ENCODE peak calls at places on chromosome 13, in six cellular contexts. V, Z, X, F, W and Q are unnamed samples.

GRCh38 chr13:84776578-84776977 is 894.3 kb upstream of the SLITRK1 start:
- DNase-seq in F (no peak), W (no peak), V (no peak), X (no peak), Z (no peak), Q (no peak)

GRCh38 chr13:84137292-84137691 is 255.0 kb upstream of the SLITRK1 start:
- DNase-seq in V (no peak), W (no peak), Z (no peak), F (no peak), X (no peak), Q (peak)

GRCh38 chr13:85108356-85108755 is 690.9 kb downstream of the SLITRK6 start:
- DNase-seq in W (no peak), V (no peak), Z (no peak), X (peak), F (no peak), Q (no peak)

GRCh38 chr13:41587490-41587889 is 130.1 kb downstream of the RGCC start:
- DNase-seq in F (peak), X (no peak), V (no peak), Z (no peak), W (peak), Q (no peak)

GRCh38 chr13:36858285-36858684 is 39.3 kb downstream of the RFXAP start:
- DNase-seq in F (no peak), X (peak), V (no peak), Z (peak), W (no peak), Q (peak)

GRCh38 chr13:101211261-101211660 is 205.0 kb downstream of the NALCN start:
- DNase-seq in X (no peak), Z (peak), V (no peak), W (no peak), F (no peak), Q (no peak)

GRCh38 chr13:41652735-41653361 is 195.5 kb downstream of the RGCC start:
- DNase-seq in X (peak), V (peak), Z (peak), W (no peak), F (no peak), Q (peak)

GRCh38 chr13:48158290-48158689 is 63.4 kb upstream of the MED4 start:
- DNase-seq in F (no peak), W (no peak), Z (no peak), X (no peak), V (no peak), Q (no peak)

GRCh38 chr13:50198508-50198907 is 183.3 kb downstream of the KCNRG start:
- DNase-seq in Z (peak), W (no peak), F (no peak), X (no peak), V (no peak), Q (no peak)

GRCh38 chr13:33636955-33637670 is 180.8 kb upstream of the RFC3 start:
- DNase-seq in W (no peak), Z (peak), V (no peak), F (no peak), X (no peak), Q (no peak)

GRCh38 chr13:44303681-44304432 is 69.8 kb upstream of the SERP2 start:
- DNase-seq in Z (no peak), V (no peak), W (no peak), X (no peak), F (no peak), Q (no peak)

GRCh38 chr13:43145556-43145955 is 122.2 kb downstream of the DNAJC15 start:
- DNase-seq in V (no peak), Z (no peak), X (no peak), F (no peak), W (no peak), Q (no peak)

GRCh38 chr13:43140985-43141384 is 117.6 kb downstream of the DNAJC15 start:
- DNase-seq in W (no peak), V (no peak), Z (no peak), F (no peak), X (no peak), Q (no peak)

GRCh38 chr13:43136940-43137574 is 113.7 kb downstream of the DNAJC15 start:
- DNase-seq in W (no peak), V (no peak), X (no peak), F (no peak), Z (no peak), Q (no peak)

GRCh38 chr13:43143591-43143990 is 120.2 kb downstream of the DNAJC15 start:
- DNase-seq in V (no peak), F (no peak), Z (no peak), W (no peak), X (no peak), Q (no peak)

GRCh38 chr13:43141685-43142084 is 118.3 kb downstream of the DNAJC15 start:
- DNase-seq in X (no peak), Z (no peak), W (no peak), F (no peak), V (no peak), Q (no peak)
- H2BK120ac ChIP-seq in X (no peak), Z (no peak), W (no peak), F (no peak), V (no peak), Q (no peak)

GRCh38 chr13:94169783-94170513 is 309.5 kb downstream of the DCT start:
- DNase-seq in X (no peak), W (no peak), Z (no peak), V (no peak), F (no peak), Q (no peak)
- H2AFZ ChIP-seq in X (no peak), W (no peak), Z (no peak), V (peak), F (no peak), Q (no peak)

DNA sequence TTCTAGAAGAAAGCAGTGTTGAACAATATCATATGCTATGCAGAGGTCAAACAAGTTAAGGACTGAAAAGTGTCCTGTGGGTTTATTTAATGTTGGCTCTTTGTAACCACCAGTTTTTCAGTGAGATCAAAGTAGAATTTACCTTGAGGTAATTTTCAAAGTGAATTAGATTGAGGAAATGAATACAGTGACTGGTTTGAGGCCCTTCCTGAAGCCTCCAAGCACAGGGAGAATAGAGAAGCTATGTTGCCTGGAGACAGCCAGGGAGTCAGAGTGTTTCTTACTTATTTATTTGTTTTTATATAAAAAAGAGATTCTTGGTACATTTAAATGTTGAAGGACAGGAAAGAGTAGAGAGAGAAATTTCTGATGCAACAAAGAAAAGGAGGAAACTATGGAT is 954.3 kb upstream of the SPRY2 start:
- DNase-seq in W (no peak), X (no peak), V (no peak), F (no peak), Z (no peak), Q (no peak)
- H4K8ac ChIP-seq in W (no peak), X (no peak), V (no peak), F (no peak), Z (no peak), Q (no peak)

GRCh38 chr13:27921961-27922910 is 2.4 kb downstream of the PDX1 start:
- DNase-seq in X (no peak), W (peak), F (peak), Z (no peak), V (peak), Q (no peak)
- H2BK120ac ChIP-seq in X (no peak), W (no peak), F (no peak), Z (no peak), V (no peak), Q (no peak)

GRCh38 chr13:109497917-109498316 is 288.5 kb downstream of the IRS2 start:
- DNase-seq in W (no peak), V (no peak), Z (no peak), F (no peak), X (no peak), Q (no peak)

GRCh38 chr13:109494955-109495354 is 291.4 kb downstream of the IRS2 start:
- DNase-seq in Z (peak), W (no peak), V (no peak), X (no peak), F (no peak), Q (peak)

GRCh38 chr13:109500146-109500773 is 286.1 kb downstream of the IRS2 start:
- DNase-seq in W (no peak), F (peak), Z (peak), X (no peak), V (peak), Q (peak)

GRCh38 chr13:109496216-109496615 is 290.2 kb downstream of the IRS2 start:
- DNase-seq in X (no peak), F (no peak), V (no peak), Z (no peak), W (no peak), Q (no peak)
- H2AFZ ChIP-seq in X (no peak), F (no peak), V (no peak), Z (no peak), W (no peak), Q (no peak)

GRCh38 chr13:76523740-76524382 is 362.3 kb downstream of the KCTD12 start:
- DNase-seq in W (no peak), F (no peak), V (no peak), Z (no peak), X (no peak), Q (no peak)

GRCh38 chr13:76519685-76520084 is 366.5 kb downstream of the KCTD12 start:
- DNase-seq in V (no peak), F (no peak), Z (no peak), X (no peak), W (no peak), Q (no peak)

GRCh38 chr13:76527041-76527440 is 359.2 kb downstream of the KCTD12 start:
- DNase-seq in F (no peak), V (no peak), X (no peak), W (no peak), Z (peak), Q (no peak)

DNA sequence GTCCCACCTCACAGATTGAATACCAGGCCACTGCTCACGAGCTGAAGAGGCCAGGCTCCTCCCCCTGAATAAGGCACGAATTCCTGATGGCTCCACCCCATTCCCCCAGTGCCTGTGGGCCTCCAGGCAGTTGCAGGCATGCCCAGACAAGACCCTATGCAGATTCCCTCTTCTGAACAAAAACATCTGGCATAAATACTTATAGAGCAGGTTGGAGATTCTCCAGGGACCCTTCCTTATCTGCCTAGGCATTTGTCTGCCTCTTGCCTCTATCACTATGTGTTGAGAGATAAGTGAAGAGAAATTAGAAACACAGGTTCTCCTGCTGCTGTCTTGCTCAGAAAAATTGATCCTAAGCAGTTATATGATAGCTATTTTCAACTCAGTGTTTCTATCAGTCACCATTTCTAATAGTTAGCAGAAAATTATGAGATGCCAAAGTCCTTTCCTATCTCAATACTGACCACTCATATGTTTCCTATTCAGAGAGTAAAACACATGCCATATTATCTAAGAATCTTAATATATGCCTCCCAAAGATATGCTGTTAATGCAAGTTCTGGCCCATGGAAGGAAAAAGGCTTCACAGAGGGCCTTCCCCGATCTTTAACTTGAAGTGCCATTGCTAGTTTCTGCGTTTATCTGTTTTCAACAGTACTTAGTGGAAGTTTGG is 364.0 kb downstream of the KCTD12 start:
- DNase-seq in Z (peak), V (no peak), X (no peak), F (peak), W (no peak), Q (peak)
- H4K8ac ChIP-seq in Z (no peak), V (no peak), X (peak), F (no peak), W (no peak), Q (no peak)

DNA sequence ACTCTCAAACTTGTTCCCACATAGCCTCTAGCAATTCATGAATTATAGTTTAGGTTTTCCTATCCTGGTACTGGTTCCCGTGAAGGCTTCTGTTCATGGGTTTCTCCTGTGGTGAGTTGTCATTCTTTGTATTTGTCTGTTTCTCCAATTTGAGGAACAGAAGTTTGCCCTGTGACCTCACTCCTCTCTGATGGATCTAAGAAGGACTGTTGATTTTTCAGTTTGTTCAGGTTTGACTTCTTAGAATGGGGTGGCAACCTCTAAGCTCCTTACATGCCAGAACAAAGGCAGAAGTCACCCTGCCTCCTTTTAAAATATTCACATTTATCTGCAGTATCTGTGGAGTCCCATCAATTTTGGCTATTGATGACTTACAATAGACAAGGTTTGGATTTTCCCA is 354.0 kb downstream of the SPRY2 start:
- DNase-seq in V (no peak), X (no peak), Z (no peak), W (no peak), F (no peak), Q (no peak)
- H2BK120ac ChIP-seq in V (no peak), X (no peak), Z (peak), W (no peak), F (no peak), Q (no peak)